ENCODE peak calls at places on chromosome 19, in five cellular contexts. B, N, R, A and H are unnamed samples.

GRCh38 chr19:30132312-30133075 is 190.5 kb downstream of the URI1 start:
- ATAC-seq in B (no peak), A (no peak), R (no peak), N (no peak), H (no peak)

GRCh38 chr19:20912973-20913372 is 10.1 kb upstream of the ZNF85 start:
- ATAC-seq in A (no peak), R (no peak), N (no peak), B (no peak), H (no peak)

GRCh38 chr19:13102416-13102665 is 317 bp downstream of the LYL1 start:
- ATAC-seq in N (no peak), B (no peak), R (no peak), A (no peak), H (no peak)

GRCh38 chr19:15780595-15781418 is 6.7 kb upstream of the OR10H5 start:
- ATAC-seq in B (peak; percentile 16), R (no peak), A (no peak), N (peak; percentile 54), H (peak; percentile 55)

GRCh38 chr19:52237197-52237596 is 32.2 kb upstream of the ZNF766 start:
- ATAC-seq in N (no peak), R (no peak), B (no peak), A (no peak), H (no peak)

GRCh38 chr19:10271543-10272086 is 695 bp downstream of the ICAM1 start:
- ATAC-seq in B (no peak), R (peak; percentile 39), N (peak; percentile 0), A (no peak), H (peak; percentile 52)

GRCh38 chr19:47024502-47024901 is 4.9 kb downstream of the NPAS1 start:
- ATAC-seq in R (no peak), B (no peak), N (no peak), A (no peak), H (no peak)

GRCh38 chr19:2867025-2867991 is at the start of gene ZNF556:
- ATAC-seq in R (no peak), A (peak; percentile 41), B (peak; percentile 42), N (no peak), H (no peak)

GRCh38 chr19:33809960-33810359 is 13.3 kb downstream of the KCTD15 start:
- ATAC-seq in B (peak; percentile 48), A (no peak), R (no peak), N (peak; percentile 25), H (no peak)

GRCh38 chr19:48025480-48025879 is 18.4 kb downstream of the CABP5 start:
- ATAC-seq in B (no peak), R (no peak), A (no peak), N (no peak), H (no peak)

GRCh38 chr19:38649305-38650179 is 2.1 kb downstream of the ACTN4 start:
- ATAC-seq in A (no peak), R (no peak), B (peak; percentile 3), N (peak; percentile 32), H (no peak)

GRCh38 chr19:33797821-33798633 is 1.4 kb downstream of the KCTD15 start:
- ATAC-seq in N (peak; percentile 14), R (no peak), B (peak; percentile 54), A (peak; percentile 26), H (no peak)

GRCh38 chr19:7515091-7515470 is 822 bp upstream of the ZNF358 start:
- ATAC-seq in B (peak; percentile 10), N (no peak), A (peak; percentile 76), R (no peak), H (no peak)

GRCh38 chr19:2922987-2923386 is 21.8 kb downstream of the ZNF77 start:
- ATAC-seq in A (no peak), R (no peak), N (peak; percentile 72), B (peak; percentile 22), H (no peak)

GRCh38 chr19:11325544-11325943 is 13.9 kb downstream of the RAB3D start:
- ATAC-seq in A (no peak), B (no peak), R (no peak), N (no peak), H (no peak)